ENCODE peak calls at places on chromosomes 1 and 21, in eight cellular contexts. G is RWPE1, Q is endothelial cell, H is GM12865, N is left lung, D is dorsolateral prefrontal cortex, K is stomach, T is AG10803. Z is an unnamed sample.

GRCh38 chr21:29121759-29122158 is 8.7 kb upstream of the MAP3K7CL start:
- DNase-seq in H (peak), D (no peak), G (no peak), N (no peak), T (no peak), K (no peak), Q (no peak), Z (no peak)

GRCh38 chr21:22670148-22670547 is 1671.9 kb downstream of the NCAM2 start:
- DNase-seq in Q (no peak), D (no peak), H (no peak), K (no peak), N (no peak), T (no peak), G (no peak), Z (no peak)

GRCh38 chr1:9753121-9753531 is 70.6 kb downstream of the CLSTN1 start:
- DNase-seq in D (peak), Q (no peak), K (no peak), N (no peak), H (no peak), G (peak), T (peak), Z (no peak)

GRCh38 chr1:228174482-228175315 is 9.1 kb downstream of the IBA57 start:
- DNase-seq in D (no peak), H (peak), T (no peak), K (no peak), N (peak), G (peak), Q (no peak), Z (no peak)

GRCh38 chr1:42742617-42743301 is 2.7 kb upstream of the CLDN19 start:
- DNase-seq in K (no peak), H (no peak), D (no peak), Q (no peak), G (no peak), T (no peak), N (no peak), Z (no peak)

GRCh38 chr1:198107041-198107440 is 49.8 kb upstream of the NEK7 start:
- DNase-seq in H (no peak), G (peak), K (no peak), T (peak), Q (no peak), N (no peak), D (no peak), Z (no peak)

GRCh38 chr1:245463392-245464165 is 308.8 kb downstream of the KIF26B start:
- DNase-seq in K (no peak), N (no peak), T (no peak), G (no peak), Q (no peak), H (no peak), D (no peak), Z (no peak)

GRCh38 chr1:164602480-164603093 is 43.6 kb downstream of the PBX1 start:
- DNase-seq in D (no peak), G (no peak), K (peak), H (no peak), N (no peak), T (peak), Q (no peak), Z (no peak)

GRCh38 chr1:3481046-3481445 is 26.6 kb downstream of the ARHGEF16 start:
- DNase-seq in Q (no peak), H (no peak), G (no peak), T (no peak), K (no peak), D (no peak), N (no peak), Z (no peak)

GRCh38 chr1:203103201-203103600 is 17.4 kb upstream of the MYOG start:
- DNase-seq in N (no peak), G (no peak), T (peak), Q (no peak), D (peak), K (peak), H (no peak), Z (no peak)

GRCh38 chr1:35707253-35708178 is 11.2 kb downstream of the C1orf216 start:
- DNase-seq in N (no peak), Q (peak), G (peak), D (peak), T (no peak), K (peak), H (no peak), Z (peak)

GRCh38 chr1:54221113-54221834 is 21.3 kb downstream of the MRPL37 start:
- DNase-seq in G (no peak), Q (no peak), D (no peak), T (no peak), H (no peak), K (no peak), N (no peak), Z (no peak)

GRCh38 chr1:222618001-222618879 is at the start of gene MIA3:
- DNase-seq in Q (peak), N (peak), G (peak), K (no peak), T (peak), H (peak), D (peak), Z (peak)

GRCh38 chr1:119853155-119853554 is 41.9 kb upstream of the REG4 start:
- DNase-seq in Q (no peak), N (peak), G (no peak), K (no peak), D (no peak), T (no peak), H (no peak), Z (no peak)

GRCh38 chr1:20058531-20058930 is 11.5 kb upstream of the PLA2G5 start:
- DNase-seq in Q (no peak), H (peak), G (peak), N (no peak), D (peak), T (peak), K (no peak), Z (no peak)

GRCh38 chr1:203534526-203534925 is 40.6 kb downstream of the OPTC start:
- DNase-seq in T (peak), H (no peak), Q (no peak), N (no peak), G (peak), D (no peak), K (no peak), Z (no peak)

GRCh38 chr21:29181799-29182470 is 51.5 kb downstream of the MAP3K7CL start:
- DNase-seq in H (peak), T (peak), D (no peak), G (peak), Q (no peak), K (no peak), N (no peak), Z (no peak)

GRCh38 chr1:94725566-94725965 is 94.6 kb upstream of the SLC44A3 start:
- DNase-seq in H (no peak), N (no peak), D (no peak), T (no peak), Q (no peak), G (no peak), K (no peak), Z (no peak)

GRCh38 chr1:236175642-236176336 is 33.5 kb downstream of the GPR137B start:
- DNase-seq in H (peak), D (no peak), T (no peak), N (no peak), Q (no peak), G (no peak), K (no peak), Z (no peak)

GRCh38 chr1:100351095-100351884 is 1.0 kb upstream of the CDC14A start:
- DNase-seq in T (peak), N (peak), H (peak), Q (peak), D (peak), K (peak), G (peak), Z (peak)
- TF ChIP-seq CTCF in T (peak), N (peak), H (peak), Q (peak), D (peak), K (no peak), G (peak), Z (peak)

GRCh38 chr1:200558866-200559459 is 61.6 kb downstream of the KIF14 start:
- DNase-seq in D (no peak), G (peak), H (peak), T (peak), Q (peak), K (no peak), N (no peak), Z (no peak)

GRCh38 chr1:200550367-200550766 is 70.2 kb downstream of the KIF14 start:
- DNase-seq in Q (no peak), T (no peak), N (no peak), D (no peak), G (peak), H (no peak), K (no peak), Z (no peak)

GRCh38 chr1:200561856-200562214 is 58.7 kb downstream of the KIF14 start:
- DNase-seq in G (no peak), D (no peak), K (no peak), Q (no peak), T (no peak), H (no peak), N (no peak), Z (no peak)

GRCh38 chr1:200556005-200556404 is 64.5 kb downstream of the KIF14 start:
- DNase-seq in T (peak), N (no peak), K (no peak), D (no peak), G (no peak), H (no peak), Q (peak), Z (no peak)
- TF ChIP-seq CTCF in T (peak), N (no peak), K (no peak), D (no peak), G (no peak), H (no peak), Q (no peak), Z (peak)

DNA sequence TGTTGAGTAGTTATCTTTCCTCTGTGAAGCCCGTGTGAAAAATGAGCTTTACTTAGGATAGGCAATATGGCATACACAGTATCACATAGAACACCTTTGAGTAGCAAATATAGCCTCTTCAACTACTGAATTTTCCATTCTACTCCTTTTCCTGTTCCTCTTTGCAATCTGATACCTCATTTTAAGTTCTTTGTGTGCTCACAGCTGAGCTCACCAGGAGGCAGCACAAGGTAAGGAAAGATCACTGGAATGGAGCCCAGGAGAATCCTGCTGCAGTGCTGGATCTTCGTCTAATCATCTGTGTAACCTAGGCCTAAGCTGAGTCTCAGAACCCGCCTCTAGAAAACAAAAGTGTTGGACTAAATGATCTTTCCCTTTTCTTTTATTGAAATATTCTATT is 171.0 kb downstream of the LRRC40 start:
- DNase-seq in D (no peak), H (no peak), T (peak), G (peak), N (no peak), Q (peak), K (no peak), Z (no peak)
- TF ChIP-seq CTCF in D (no peak), H (no peak), T (peak), G (no peak), N (no peak), Q (no peak), K (no peak), Z (peak)

GRCh38 chr1:209886219-209886536 is 51.8 kb upstream of the SYT14 start:
- DNase-seq in T (no peak), Q (no peak), N (no peak), H (no peak), K (no peak), G (no peak), D (no peak), Z (no peak)
- TF ChIP-seq CTCF in T (no peak), Q (no peak), N (no peak), H (no peak), K (no peak), G (no peak), D (peak), Z (no peak)

DNA sequence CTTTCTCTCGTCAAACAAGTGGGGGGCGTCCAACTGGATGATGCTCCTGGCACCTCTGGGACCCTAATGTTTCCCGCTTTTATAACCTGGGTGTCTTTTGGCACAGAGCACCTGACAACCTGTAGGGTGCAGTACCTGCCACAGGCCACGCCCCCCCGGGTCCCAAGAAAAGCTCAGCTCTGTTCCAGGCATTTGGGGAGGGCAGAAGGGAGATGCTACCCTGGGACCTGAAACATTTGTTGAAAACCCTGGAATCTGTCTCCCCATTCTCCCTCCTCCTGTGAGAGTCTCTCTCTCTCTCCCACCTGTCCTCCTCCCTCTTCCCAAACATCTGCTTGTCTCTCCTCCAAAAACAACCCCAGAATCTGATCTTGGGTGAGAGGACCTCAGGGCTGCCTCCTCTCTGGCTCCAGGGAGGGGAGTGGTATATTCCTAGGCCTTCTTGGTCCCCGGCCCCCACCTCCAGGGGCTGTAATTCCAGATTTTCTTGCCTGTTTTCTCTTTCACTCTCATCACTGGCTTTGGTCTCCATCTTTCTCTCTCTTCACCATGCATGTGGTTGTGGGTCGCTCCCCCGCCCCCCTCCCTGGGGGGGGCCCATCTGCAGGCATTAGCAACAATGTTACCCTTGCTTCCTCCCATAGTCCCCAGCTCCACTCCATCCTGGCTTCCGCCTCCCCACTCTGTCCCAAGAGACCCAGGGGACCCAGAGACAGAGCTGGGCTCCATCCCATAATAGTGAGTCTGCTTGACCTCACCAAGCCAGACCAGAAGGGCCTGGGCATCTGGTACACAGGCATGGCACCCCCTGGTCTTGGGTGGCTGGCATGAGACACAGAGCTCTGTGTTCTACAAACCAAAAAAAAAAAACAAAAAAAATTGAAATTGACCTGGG is 4.1 kb downstream of the AHDC1 start:
- DNase-seq in H (no peak), G (peak), D (no peak), Q (no peak), T (no peak), N (no peak), K (no peak), Z (no peak)
- TF ChIP-seq CTCF in H (no peak), G (no peak), D (no peak), Q (no peak), T (no peak), N (no peak), K (no peak), Z (no peak)

GRCh38 chr1:240765732-240766363 is 153.9 kb upstream of the GREM2 start:
- DNase-seq in K (no peak), T (peak), G (peak), H (no peak), Q (no peak), D (no peak), N (no peak), Z (no peak)

GRCh38 chr1:240768979-240769378 is 157.0 kb upstream of the GREM2 start:
- DNase-seq in K (no peak), N (no peak), G (no peak), Q (no peak), T (no peak), D (no peak), H (no peak), Z (no peak)

GRCh38 chr1:240766831-240767230 is 154.9 kb upstream of the GREM2 start:
- DNase-seq in D (no peak), Q (no peak), T (peak), G (no peak), N (no peak), K (no peak), H (no peak), Z (no peak)

GRCh38 chr1:240776237-240776636 is 164.3 kb upstream of the GREM2 start:
- DNase-seq in K (no peak), N (no peak), Q (no peak), G (peak), D (no peak), T (no peak), H (no peak), Z (no peak)

DNA sequence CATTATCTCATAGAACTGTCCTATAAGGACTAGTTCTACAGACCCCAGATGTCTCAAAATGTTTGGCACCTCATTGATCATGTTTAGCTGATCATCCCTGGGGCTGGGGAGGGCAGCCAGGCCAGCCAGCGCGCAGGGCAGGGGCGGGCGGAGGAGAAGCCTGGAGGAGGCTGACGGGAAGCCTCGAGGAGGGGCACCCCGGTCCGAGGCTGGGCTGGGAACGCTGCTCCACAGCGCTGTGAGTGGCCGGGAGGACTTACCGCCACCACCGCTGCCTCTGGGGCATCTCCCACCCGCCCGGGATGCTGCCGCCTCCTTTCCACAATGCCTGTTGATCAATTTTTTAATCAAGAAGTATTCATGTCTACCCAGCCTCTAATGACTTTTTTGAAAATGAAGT is 159.5 kb upstream of the GREM2 start:
- DNase-seq in D (no peak), T (no peak), Q (no peak), K (no peak), N (no peak), G (no peak), H (no peak), Z (no peak)
- TF ChIP-seq CTCF in D (no peak), T (no peak), Q (no peak), K (no peak), N (no peak), G (no peak), H (no peak), Z (no peak)